ENCODE peak calls at places on chromosomes 3 and 15, in five cellular contexts. T is AG09309, L is A549, S is dorsolateral prefrontal cortex, W is MCF 10A. D is an unnamed sample.

GRCh38 chr3:13896473-13897154 is 16.7 kb upstream of the WNT7A start:
- DNase-seq in T (peak), L (peak), S (no peak), W (peak), D (peak)

GRCh38 chr3:15451468-15452113 is 24.2 kb downstream of the EAF1 start:
- DNase-seq in T (no peak), L (no peak), S (no peak), W (no peak), D (no peak)

GRCh38 chr3:151347432-151347831 is 18.1 kb upstream of the P2RY13 start:
- DNase-seq in T (no peak), L (no peak), S (peak), W (no peak), D (no peak)

GRCh38 chr3:25508901-25509300 is 80.8 kb downstream of the RARB start:
- DNase-seq in T (no peak), L (peak), S (no peak), W (peak), D (no peak)

GRCh38 chr15:74326759-74327158 is 40.7 kb downstream of the CYP11A1 start:
- DNase-seq in T (no peak), L (no peak), S (no peak), W (no peak), D (peak)

GRCh38 chr3:120425877-120426276 is 24.9 kb downstream of the FSTL1 start:
- DNase-seq in T (peak), L (no peak), S (no peak), W (no peak), D (no peak)

GRCh38 chr15:26449296-26449695 is 323.6 kb downstream of the GABRB3 start:
- DNase-seq in T (no peak), L (peak), S (no peak), W (no peak), D (no peak)

GRCh38 chr3:148379763-148380162 is 317.9 kb upstream of the AGTR1 start:
- DNase-seq in T (peak), L (peak), S (no peak), W (peak), D (peak)

GRCh38 chr15:42919794-42920280 is 741 bp downstream of the TTBK2 start:
- DNase-seq in T (no peak), L (peak), S (peak), W (peak), D (no peak)

GRCh38 chr3:34258271-34259015 is 460.0 kb downstream of the PDCD6IP start:
- DNase-seq in T (no peak), L (no peak), S (no peak), W (no peak), D (no peak)

GRCh38 chr3:34263014-34263714 is 464.7 kb downstream of the PDCD6IP start:
- DNase-seq in T (no peak), L (no peak), S (no peak), W (no peak), D (no peak)

GRCh38 chr3:34260266-34260990 is 462.0 kb downstream of the PDCD6IP start:
- DNase-seq in T (peak), L (peak), S (peak), W (peak), D (peak)

GRCh38 chr3:34264650-34265049 is 466.2 kb downstream of the PDCD6IP start:
- DNase-seq in T (no peak), L (no peak), S (no peak), W (no peak), D (no peak)

DNA sequence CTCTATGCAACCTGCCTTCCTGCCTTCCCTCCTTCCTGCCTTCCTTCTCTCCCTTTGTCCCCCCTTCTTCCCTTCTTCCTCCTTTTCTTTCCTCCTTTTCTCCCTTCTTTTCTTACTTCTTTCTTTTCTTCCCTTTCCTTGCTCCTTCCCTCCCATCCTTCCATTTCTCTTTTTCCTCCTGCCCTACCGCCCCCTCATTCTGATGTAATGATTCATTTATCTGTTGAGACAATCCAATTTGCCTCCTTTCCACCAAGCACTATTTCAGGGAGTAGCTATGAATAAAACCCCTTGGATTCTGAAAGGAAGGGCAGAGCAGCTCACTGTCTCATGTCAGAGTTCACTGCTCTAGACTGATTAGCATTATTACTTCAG is 462.5 kb downstream of the PDCD6IP start:
- DNase-seq in T (no peak), L (no peak), S (no peak), W (peak), D (no peak)
- TF ChIP-seq CTCF in T (no peak), L (no peak), S (no peak), W (no peak), D (no peak)

DNA sequence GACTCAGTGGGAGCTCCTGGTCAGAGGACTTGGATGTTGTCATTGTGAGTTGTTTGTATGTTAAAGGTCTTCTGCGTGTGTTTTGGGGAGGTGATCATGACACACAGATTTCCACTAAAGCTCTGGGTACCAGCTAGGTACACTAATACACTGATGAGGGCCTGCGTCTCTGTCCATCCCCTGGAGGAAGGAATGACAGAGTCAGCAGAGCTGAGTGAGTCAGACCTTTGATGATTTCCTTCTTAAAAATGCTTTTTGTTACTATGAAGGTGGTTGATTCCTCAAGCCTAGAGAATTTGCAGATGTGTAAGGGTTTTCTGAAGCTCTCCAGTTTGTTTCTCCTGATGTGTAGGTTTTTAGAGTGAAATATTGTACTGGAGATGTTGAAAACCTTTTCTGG is 424.1 kb upstream of the TPM1 start:
- DNase-seq in T (peak), L (peak), S (no peak), W (peak), D (no peak)
- TF ChIP-seq CTCF in T (peak), L (no peak), S (no peak), W (peak), D (no peak)

GRCh38 chr3:40719660-40720287 is 195.0 kb downstream of the ZNF621 start:
- DNase-seq in T (no peak), L (peak), S (no peak), W (peak), D (peak)
- TF ChIP-seq CTCF in T (no peak), L (peak), S (peak), W (peak), D (no peak)

GRCh38 chr15:29043731-29044485 is 158.1 kb downstream of the APBA2 start:
- DNase-seq in T (no peak), L (no peak), S (peak), W (no peak), D (no peak)
- TF ChIP-seq CTCF in T (no peak), L (no peak), S (no peak), W (no peak), D (no peak)

DNA sequence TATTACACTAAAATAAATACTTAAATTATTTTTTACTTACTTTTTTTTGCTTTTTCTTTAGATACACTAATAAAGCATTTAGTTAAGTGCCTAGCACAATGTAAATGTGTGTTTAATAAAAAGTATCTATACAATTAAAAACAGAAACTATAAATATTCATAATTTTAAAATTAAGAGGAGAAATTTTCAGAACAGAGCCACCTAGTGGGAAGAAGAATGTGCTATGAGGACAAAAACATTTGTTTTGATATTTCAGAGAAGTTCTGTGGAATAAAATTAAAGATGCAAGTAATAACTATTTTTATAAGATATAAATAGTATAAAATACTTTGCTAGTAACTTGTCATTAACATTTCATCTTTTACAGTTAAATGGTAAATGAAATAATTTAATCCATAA is 33.6 kb upstream of the PLSCR5 start:
- DNase-seq in T (no peak), L (no peak), S (no peak), W (no peak), D (no peak)
- TF ChIP-seq CTCF in T (peak), L (peak), S (peak), W (peak), D (peak)

GRCh38 chr3:116306720-116307119 is 138.6 kb downstream of the LSAMP start:
- DNase-seq in T (no peak), L (no peak), S (no peak), W (no peak), D (no peak)
- TF ChIP-seq CTCF in T (no peak), L (no peak), S (no peak), W (no peak), D (peak)

DNA sequence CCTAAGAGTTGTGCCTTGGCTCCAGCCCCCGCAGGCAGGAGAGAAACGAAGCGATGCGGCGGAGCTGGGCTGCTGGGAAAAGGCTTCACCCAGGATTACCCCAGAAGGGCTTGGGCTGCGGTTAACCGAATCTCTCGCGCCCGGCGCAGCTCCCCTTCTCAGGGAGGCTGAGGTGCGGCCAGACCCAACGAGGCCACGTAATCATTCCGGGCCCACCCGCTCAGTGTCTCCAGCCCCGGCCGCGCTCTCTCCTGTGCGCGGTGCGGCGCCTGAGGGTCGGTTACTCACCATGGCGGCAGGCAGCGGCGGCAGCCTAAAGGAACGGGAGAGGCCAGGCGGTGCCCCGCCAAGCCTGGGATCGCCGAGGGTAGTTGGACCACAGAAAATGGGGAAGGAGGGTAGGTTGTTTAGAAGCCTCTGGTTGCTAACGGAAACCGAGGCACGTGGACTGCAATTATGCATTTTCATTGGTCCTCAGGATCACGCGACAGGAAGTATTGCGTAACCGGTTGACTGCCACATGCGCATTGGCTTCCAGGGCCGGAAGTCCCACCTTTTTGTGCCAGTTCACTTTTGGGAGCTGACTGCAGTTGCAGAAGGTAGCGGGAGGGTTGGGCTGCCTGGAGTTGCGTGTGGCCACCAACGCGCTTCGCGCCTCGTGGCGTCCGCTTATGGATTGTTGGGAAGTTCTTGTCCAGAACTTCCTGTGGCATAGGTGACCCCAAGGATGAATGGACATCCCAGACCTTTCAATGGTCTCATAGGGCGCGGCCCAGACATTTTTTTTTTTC is at the start of gene LZTFL1:
- DNase-seq in T (peak), L (peak), S (peak), W (peak), D (peak)
- TF ChIP-seq CTCF in T (no peak), L (no peak), S (peak), W (no peak), D (no peak)